ENCODE peak calls at places on chromosome 6, in six cellular contexts. O is cardiac fibroblast, G is skeletal muscle cell, K is heart left ventricle, S is fibroblast of lung, U is mesenchymal stem cell. L is an unnamed sample.

GRCh38 chr6:163759542-163759941 is 345.0 kb downstream of the QKI start:
- DNase-seq in K (no peak), S (peak; percentile 69), U (peak; percentile 50), O (no peak), G (no peak), L (no peak)

GRCh38 chr6:158014505-158015187 is 33.0 kb downstream of the SYNJ2 start:
- DNase-seq in G (no peak), O (peak; percentile 40), U (peak; percentile 50), S (no peak), K (no peak), L (no peak)

GRCh38 chr6:20700375-20700774 is 166.1 kb downstream of the CDKAL1 start:
- DNase-seq in G (no peak), S (no peak), U (no peak), K (no peak), O (no peak), L (no peak)

GRCh38 chr6:122007366-122007765 is 392.1 kb upstream of the HSF2 start:
- DNase-seq in K (no peak), S (peak; percentile 13), U (no peak), O (no peak), G (no peak), L (peak; percentile 37)

GRCh38 chr6:3887150-3887700 is 38.1 kb downstream of the FAM50B start:
- DNase-seq in S (peak; percentile 36), U (peak; percentile 36), K (no peak), O (peak; percentile 66), G (no peak), L (no peak)

GRCh38 chr6:159982726-159983506 is 14.0 kb downstream of the IGF2R start:
- DNase-seq in S (peak; percentile 30), K (no peak), U (no peak), O (peak; percentile 66), G (no peak), L (no peak)

GRCh38 chr6:79168695-79168980 is 65.8 kb downstream of the HMGN3 start:
- DNase-seq in S (peak; percentile 73), O (no peak), G (peak; percentile 54), K (no peak), U (no peak), L (no peak)

GRCh38 chr6:105226598-105227291 is 46.9 kb upstream of the POPDC3 start:
- DNase-seq in G (no peak), K (no peak), S (peak; percentile 74), U (no peak), O (peak; percentile 19), L (no peak)

GRCh38 chr6:1630212-1630770 is 20.6 kb downstream of the FOXC1 start:
- DNase-seq in O (no peak), G (no peak), K (no peak), U (no peak), S (no peak), L (no peak)

GRCh38 chr6:138107078-138107751 is at the start of gene PERP:
- DNase-seq in G (no peak), K (peak; percentile 81), O (peak; percentile 58), U (peak; percentile 53), S (peak; percentile 56), L (no peak)

GRCh38 chr6:138104618-138105213 is 2.5 kb downstream of the PERP start:
- DNase-seq in S (no peak), O (no peak), G (no peak), K (no peak), U (no peak), L (no peak)

GRCh38 chr6:138105446-138105845 is 1.8 kb downstream of the PERP start:
- DNase-seq in G (no peak), U (no peak), O (no peak), S (no peak), K (no peak), L (no peak)

GRCh38 chr6:138106665-138107077 is 548 bp downstream of the PERP start:
- DNase-seq in O (no peak), G (no peak), S (no peak), U (no peak), K (no peak), L (no peak)

DNA sequence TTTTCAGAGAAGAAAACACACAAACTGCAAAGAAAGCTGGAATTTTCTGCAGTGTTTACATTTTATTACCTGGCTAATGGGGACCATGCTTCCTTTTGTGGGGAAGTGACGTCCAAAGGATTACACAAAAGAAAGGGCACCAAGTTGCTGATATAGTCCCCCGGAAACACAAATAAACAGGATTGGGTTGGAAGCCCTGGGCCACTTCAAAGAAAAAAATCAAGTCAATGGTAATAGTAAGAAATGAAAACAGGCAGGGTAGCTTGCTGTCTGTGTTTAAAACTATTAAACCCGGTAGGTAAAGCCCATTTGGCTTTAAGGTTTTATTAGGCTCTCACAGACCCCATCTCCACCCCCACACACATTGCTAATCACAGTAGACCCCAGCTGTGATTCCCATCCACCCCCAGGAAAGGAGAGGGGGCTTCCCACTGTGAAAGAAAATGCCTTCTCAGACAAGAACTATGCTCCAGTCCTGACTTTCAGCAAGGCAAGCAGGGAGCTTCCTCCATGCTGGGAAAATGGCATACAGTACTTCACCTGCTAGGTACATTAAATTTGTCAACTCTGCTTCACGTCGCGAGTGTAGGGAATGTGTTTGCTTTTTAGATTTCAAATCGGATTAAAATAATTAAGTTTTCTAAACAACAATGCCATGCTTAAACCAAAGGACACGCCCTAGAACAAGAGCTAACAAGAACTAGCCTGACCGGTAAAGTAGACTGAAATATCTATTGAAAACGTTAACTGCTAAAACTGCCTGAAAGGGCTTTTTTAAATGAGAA is 1.1 kb downstream of the PERP start:
- DNase-seq in U (peak; percentile 40), K (no peak), S (no peak), O (peak; percentile 13), G (no peak), L (no peak)
- H3K4me3 ChIP-seq in U (peak overlapping the region; percentile 46), K (peak overlapping the region; percentile 80), S (peak overlapping the region; percentile 63), O (peak overlapping the region; percentile 77), G (peak overlapping the region; percentile 66), L (peak overlapping the region; percentile 65)

GRCh38 chr6:170291271-170292110 is 613 bp upstream of the DLL1 start:
- DNase-seq in S (no peak), G (no peak), O (no peak), K (peak; percentile 83), U (no peak), L (no peak)
- H3K4me3 ChIP-seq in S (peak overlapping the region; percentile 2), G (peak overlapping the region; percentile 65), O (peak overlapping the region; percentile 34), K (peak overlapping the region; percentile 80), U (peak overlapping the region; percentile 47), L (peak overlapping the region; percentile 35)

GRCh38 chr6:46948699-46949098 is 27.0 kb upstream of the ADGRF5 start:
- DNase-seq in G (no peak), K (no peak), U (no peak), O (peak; percentile 98), S (peak; percentile 51), L (no peak)

GRCh38 chr6:46949662-46950280 is 28.0 kb upstream of the ADGRF5 start:
- DNase-seq in O (peak; percentile 67), K (peak; percentile 74), G (no peak), U (no peak), S (no peak), L (no peak)

DNA sequence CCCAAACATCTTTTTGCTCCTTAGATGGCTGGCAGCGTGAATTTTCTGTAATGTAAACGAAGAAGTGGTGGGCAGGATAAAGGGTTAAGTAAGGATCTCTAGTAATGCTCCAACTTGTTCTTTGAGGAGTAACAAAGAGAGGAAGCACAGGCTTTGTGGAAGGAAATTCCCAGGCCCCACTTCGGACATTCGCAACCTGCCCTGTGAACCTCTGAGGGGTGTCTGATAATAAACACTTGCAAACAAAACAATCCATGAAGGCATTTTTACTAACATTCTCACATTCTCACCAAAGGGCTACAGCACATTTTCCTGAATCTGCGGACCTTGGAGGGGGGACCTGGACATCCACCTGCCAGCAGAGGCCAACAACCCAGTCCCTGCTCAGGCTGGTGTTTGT is 25.8 kb upstream of the ADGRF5 start:
- DNase-seq in K (no peak), G (no peak), U (no peak), S (no peak), O (no peak), L (no peak)
- H3K4me3 ChIP-seq in K (no peak overlapping the region), G (no peak overlapping the region), U (no peak overlapping the region), S (no peak overlapping the region), O (no peak overlapping the region), L (no peak overlapping the region)

GRCh38 chr6:42766163-42766670 is 15.6 kb upstream of the BICRAL start:
- DNase-seq in U (peak; percentile 29), O (peak; percentile 80), S (peak; percentile 90), K (no peak), G (peak; percentile 27), L (no peak)

GRCh38 chr6:42769051-42769450 is 12.8 kb upstream of the BICRAL start:
- DNase-seq in K (no peak), G (no peak), U (no peak), S (no peak), O (no peak), L (no peak)

GRCh38 chr6:42774201-42774600 is 7.7 kb upstream of the BICRAL start:
- DNase-seq in G (no peak), U (no peak), S (no peak), K (no peak), O (no peak), L (no peak)

GRCh38 chr6:42777126-42777822 is 4.6 kb upstream of the BICRAL start:
- DNase-seq in K (no peak), S (peak; percentile 60), O (peak; percentile 49), U (peak; percentile 50), G (peak; percentile 23), L (no peak)

GRCh38 chr6:42771741-42772100 is 10.1 kb upstream of the BICRAL start:
- DNase-seq in G (no peak), S (no peak), U (no peak), O (no peak), K (no peak), L (no peak)
- H3K4me3 ChIP-seq in G (no peak overlapping the region), S (no peak overlapping the region), U (no peak overlapping the region), O (no peak overlapping the region), K (no peak overlapping the region), L (no peak overlapping the region)

GRCh38 chr6:141884850-141885249 is 247.9 kb upstream of the GJE1 start:
- DNase-seq in S (no peak), O (no peak), U (no peak), G (no peak), K (no peak), L (no peak)

DNA sequence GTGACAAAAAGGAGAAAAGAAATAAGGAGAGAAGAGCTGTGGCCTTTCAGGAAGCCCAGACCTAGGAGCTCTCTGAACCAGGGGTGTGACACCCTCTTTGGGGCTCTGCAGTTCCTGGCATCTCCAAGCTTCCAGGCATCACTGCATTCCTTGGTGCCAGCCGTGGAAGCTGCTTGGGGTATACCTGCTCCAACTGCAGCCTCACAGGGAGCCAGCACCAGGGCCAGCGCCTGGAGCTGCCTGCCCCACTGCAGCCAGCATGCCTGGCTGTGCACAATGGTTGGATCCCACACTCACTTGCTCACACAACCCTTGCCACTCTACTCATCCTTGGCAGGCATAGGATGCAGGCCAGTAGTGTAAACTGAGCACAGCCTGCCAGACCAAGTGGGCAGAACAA is 242.1 kb upstream of the GJE1 start:
- DNase-seq in K (no peak), U (no peak), O (no peak), G (no peak), S (no peak), L (no peak)
- H3K4me3 ChIP-seq in K (no peak overlapping the region), U (no peak overlapping the region), O (no peak overlapping the region), G (no peak overlapping the region), S (no peak overlapping the region), L (no peak overlapping the region)

L was measured in AG04450.